ENCODE peak calls at places on chromosome 1, in ten cellular contexts. One of them, this sample, is unnamed. For H3K27me3, the result is how much of the 10 kb centered on the place peaks cover.

GRCh38 chr1:53125623-53126360 is 16.6 kb downstream of the SLC1A7 start:
- DNase-seq in H1: no peak
- DNase-seq in osteoblast: peak
- DNase-seq in aorta: peak
- DNase-seq in heart left ventricle: no peak
- DNase-seq in Panc1: no peak
- DNase-seq in naive thymus-derived CD4-positive, alpha-beta T cell: no peak
- DNase-seq in IMR-90: peak
- DNase-seq in SJSA1: no peak
- DNase-seq in hepatocyte: no peak
- DNase-seq in this sample: no peak

GRCh38 chr1:10705953-10706352 is 90.5 kb downstream of the CASZ1 start:
- DNase-seq in H1: no peak
- DNase-seq in osteoblast: no peak
- DNase-seq in aorta: no peak
- DNase-seq in heart left ventricle: no peak
- DNase-seq in Panc1: no peak
- DNase-seq in naive thymus-derived CD4-positive, alpha-beta T cell: no peak
- DNase-seq in IMR-90: no peak
- DNase-seq in SJSA1: no peak
- DNase-seq in hepatocyte: no peak
- DNase-seq in this sample: no peak

GRCh38 chr1:228034954-228035837 is 28.4 kb downstream of the WNT3A start:
- DNase-seq in H1: peak
- DNase-seq in osteoblast: peak
- DNase-seq in aorta: peak
- DNase-seq in heart left ventricle: no peak
- DNase-seq in Panc1: no peak
- DNase-seq in naive thymus-derived CD4-positive, alpha-beta T cell: no peak
- DNase-seq in IMR-90: no peak
- DNase-seq in SJSA1: no peak
- DNase-seq in hepatocyte: no peak
- DNase-seq in this sample: peak

GRCh38 chr1:22184892-22185612 is 42.2 kb upstream of the WNT4 start:
- DNase-seq in H1: peak
- DNase-seq in osteoblast: peak
- DNase-seq in aorta: no peak
- DNase-seq in heart left ventricle: no peak
- DNase-seq in Panc1: no peak
- DNase-seq in naive thymus-derived CD4-positive, alpha-beta T cell: no peak
- DNase-seq in IMR-90: no peak
- DNase-seq in SJSA1: no peak
- DNase-seq in hepatocyte: peak
- DNase-seq in this sample: peak

GRCh38 chr1:93255222-93256079 is 74.9 kb downstream of the CCDC18 start:
- DNase-seq in H1: no peak
- DNase-seq in osteoblast: peak
- DNase-seq in aorta: no peak
- DNase-seq in heart left ventricle: no peak
- DNase-seq in Panc1: no peak
- DNase-seq in naive thymus-derived CD4-positive, alpha-beta T cell: no peak
- DNase-seq in IMR-90: peak
- DNase-seq in SJSA1: peak
- DNase-seq in hepatocyte: no peak
- DNase-seq in this sample: no peak

GRCh38 chr1:232474821-232475220 is 155.1 kb downstream of the SIPA1L2 start:
- DNase-seq in H1: no peak
- DNase-seq in osteoblast: no peak
- DNase-seq in aorta: no peak
- DNase-seq in heart left ventricle: no peak
- DNase-seq in Panc1: no peak
- DNase-seq in naive thymus-derived CD4-positive, alpha-beta T cell: no peak
- DNase-seq in IMR-90: peak
- DNase-seq in SJSA1: no peak
- DNase-seq in hepatocyte: no peak
- DNase-seq in this sample: no peak

GRCh38 chr1:237681210-237681609 is 209.5 kb downstream of the ZP4 start:
- DNase-seq in H1: no peak
- DNase-seq in osteoblast: no peak
- DNase-seq in aorta: no peak
- DNase-seq in heart left ventricle: no peak
- DNase-seq in Panc1: no peak
- DNase-seq in naive thymus-derived CD4-positive, alpha-beta T cell: no peak
- DNase-seq in IMR-90: peak
- DNase-seq in SJSA1: no peak
- DNase-seq in hepatocyte: peak
- DNase-seq in this sample: no peak

GRCh38 chr1:59220356-59220755 is 76.5 kb upstream of the FGGY start:
- DNase-seq in H1: no peak
- DNase-seq in osteoblast: no peak
- DNase-seq in aorta: no peak
- DNase-seq in heart left ventricle: no peak
- DNase-seq in Panc1: no peak
- DNase-seq in naive thymus-derived CD4-positive, alpha-beta T cell: no peak
- DNase-seq in IMR-90: no peak
- DNase-seq in SJSA1: no peak
- DNase-seq in hepatocyte: no peak
- DNase-seq in this sample: no peak

GRCh38 chr1:26321315-26322041 is 3.7 kb downstream of the CD52 start:
- DNase-seq in H1: peak
- DNase-seq in osteoblast: peak
- DNase-seq in aorta: peak
- DNase-seq in heart left ventricle: peak
- DNase-seq in Panc1: peak
- DNase-seq in naive thymus-derived CD4-positive, alpha-beta T cell: peak
- DNase-seq in IMR-90: peak
- DNase-seq in SJSA1: peak
- DNase-seq in hepatocyte: peak
- DNase-seq in this sample: peak

GRCh38 chr1:26323382-26323781 is 5.6 kb downstream of the CD52 start:
- DNase-seq in H1: no peak
- DNase-seq in osteoblast: no peak
- DNase-seq in aorta: no peak
- DNase-seq in heart left ventricle: no peak
- DNase-seq in Panc1: no peak
- DNase-seq in naive thymus-derived CD4-positive, alpha-beta T cell: no peak
- DNase-seq in IMR-90: no peak
- DNase-seq in SJSA1: no peak
- DNase-seq in hepatocyte: no peak
- DNase-seq in this sample: no peak

GRCh38 chr1:26318338-26319064 is 743 bp downstream of the CD52 start:
- DNase-seq in H1: no peak
- DNase-seq in osteoblast: peak
- DNase-seq in aorta: no peak
- DNase-seq in heart left ventricle: peak
- DNase-seq in Panc1: no peak
- DNase-seq in naive thymus-derived CD4-positive, alpha-beta T cell: no peak
- DNase-seq in IMR-90: no peak
- DNase-seq in SJSA1: no peak
- DNase-seq in hepatocyte: no peak
- DNase-seq in this sample: peak

GRCh38 chr1:26322042-26322331 is 4.2 kb downstream of the CD52 start:
- DNase-seq in H1: no peak
- DNase-seq in osteoblast: no peak
- DNase-seq in aorta: no peak
- DNase-seq in heart left ventricle: no peak
- DNase-seq in Panc1: no peak
- DNase-seq in naive thymus-derived CD4-positive, alpha-beta T cell: no peak
- DNase-seq in IMR-90: no peak
- DNase-seq in SJSA1: no peak
- DNase-seq in hepatocyte: no peak
- DNase-seq in this sample: peak

GRCh38 chr1:26320896-26321295 is 3.1 kb downstream of the CD52 start:
- DNase-seq in H1: no peak
- DNase-seq in osteoblast: no peak
- DNase-seq in aorta: no peak
- DNase-seq in heart left ventricle: no peak
- DNase-seq in Panc1: no peak
- DNase-seq in naive thymus-derived CD4-positive, alpha-beta T cell: no peak
- DNase-seq in IMR-90: no peak
- DNase-seq in SJSA1: no peak
- DNase-seq in hepatocyte: no peak
- DNase-seq in this sample: no peak
- H3K4me3 ChIP-seq in H1: no peak
- H3K4me3 ChIP-seq in osteoblast: no peak
- H3K4me3 ChIP-seq in aorta: no peak
- H3K4me3 ChIP-seq in heart left ventricle: no peak
- H3K4me3 ChIP-seq in Panc1: no peak
- H3K4me3 ChIP-seq in naive thymus-derived CD4-positive, alpha-beta T cell: peak
- H3K4me3 ChIP-seq in IMR-90: no peak
- H3K4me3 ChIP-seq in SJSA1: no peak
- H3K4me3 ChIP-seq in hepatocyte: no peak
- H3K4me3 ChIP-seq in this sample: no peak

DNA sequence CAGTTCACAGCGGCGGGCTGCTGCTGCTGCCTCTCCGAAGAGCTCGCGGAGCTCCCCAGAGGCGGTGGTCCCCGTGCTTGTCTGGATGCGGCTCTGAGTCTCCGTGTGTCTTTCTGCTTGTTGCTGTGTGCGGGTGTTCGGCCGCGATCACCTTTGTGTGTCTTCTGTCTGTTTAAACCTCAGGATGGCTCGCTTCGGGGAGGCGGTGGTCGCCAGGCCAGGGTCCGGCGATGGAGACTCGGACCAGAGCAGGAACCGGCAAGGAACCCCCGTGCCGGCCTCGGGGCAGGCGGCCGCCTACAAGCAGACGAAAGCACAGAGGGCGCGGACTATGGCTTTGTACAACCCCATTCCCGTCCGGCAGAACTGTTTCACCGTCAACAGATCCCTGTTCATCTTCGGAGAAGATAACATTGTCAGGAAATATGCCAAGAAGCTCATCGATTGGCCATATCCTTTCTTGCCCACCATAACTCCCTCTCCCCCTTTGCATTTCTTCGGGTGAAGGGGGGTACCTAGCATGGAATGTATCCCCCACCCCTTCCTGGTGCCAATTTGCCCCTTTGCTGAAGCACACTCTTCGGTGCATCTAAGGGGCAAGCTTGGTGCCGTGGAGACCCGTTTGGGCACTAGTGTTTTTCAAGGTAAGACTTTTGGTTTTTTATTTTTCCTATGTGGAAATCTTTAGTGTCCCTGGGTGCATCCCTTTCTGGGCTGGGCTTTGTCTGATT is 409 bp downstream of the CACNA1E start:
- DNase-seq in H1: peak
- DNase-seq in osteoblast: no peak
- DNase-seq in aorta: no peak
- DNase-seq in heart left ventricle: no peak
- DNase-seq in Panc1: no peak
- DNase-seq in naive thymus-derived CD4-positive, alpha-beta T cell: no peak
- DNase-seq in IMR-90: no peak
- DNase-seq in SJSA1: no peak
- DNase-seq in hepatocyte: no peak
- DNase-seq in this sample: peak
- H3K27me3 ChIP-seq in H1: under half
- H3K27me3 ChIP-seq in osteoblast: half or more
- H3K27me3 ChIP-seq in aorta: under half
- H3K27me3 ChIP-seq in heart left ventricle: half or more
- H3K27me3 ChIP-seq in Panc1: under half
- H3K27me3 ChIP-seq in naive thymus-derived CD4-positive, alpha-beta T cell: under half
- H3K27me3 ChIP-seq in IMR-90: under half
- H3K27me3 ChIP-seq in SJSA1: under half
- H3K27me3 ChIP-seq in hepatocyte: half or more
- H3K27me3 ChIP-seq in this sample: half or more

GRCh38 chr1:64514197-64514765 is 44.4 kb downstream of the CACHD1 start:
- DNase-seq in H1: no peak
- DNase-seq in osteoblast: peak
- DNase-seq in aorta: no peak
- DNase-seq in heart left ventricle: no peak
- DNase-seq in Panc1: no peak
- DNase-seq in naive thymus-derived CD4-positive, alpha-beta T cell: no peak
- DNase-seq in IMR-90: peak
- DNase-seq in SJSA1: no peak
- DNase-seq in hepatocyte: peak
- DNase-seq in this sample: no peak

GRCh38 chr1:64515427-64515826 is 45.5 kb downstream of the CACHD1 start:
- DNase-seq in H1: no peak
- DNase-seq in osteoblast: no peak
- DNase-seq in aorta: no peak
- DNase-seq in heart left ventricle: peak
- DNase-seq in Panc1: no peak
- DNase-seq in naive thymus-derived CD4-positive, alpha-beta T cell: no peak
- DNase-seq in IMR-90: peak
- DNase-seq in SJSA1: no peak
- DNase-seq in hepatocyte: peak
- DNase-seq in this sample: no peak

GRCh38 chr1:64516301-64516700 is 46.4 kb downstream of the CACHD1 start:
- DNase-seq in H1: no peak
- DNase-seq in osteoblast: no peak
- DNase-seq in aorta: no peak
- DNase-seq in heart left ventricle: no peak
- DNase-seq in Panc1: no peak
- DNase-seq in naive thymus-derived CD4-positive, alpha-beta T cell: no peak
- DNase-seq in IMR-90: no peak
- DNase-seq in SJSA1: no peak
- DNase-seq in hepatocyte: no peak
- DNase-seq in this sample: no peak

GRCh38 chr1:64511054-64511453 is 41.1 kb downstream of the CACHD1 start:
- DNase-seq in H1: no peak
- DNase-seq in osteoblast: no peak
- DNase-seq in aorta: no peak
- DNase-seq in heart left ventricle: no peak
- DNase-seq in Panc1: no peak
- DNase-seq in naive thymus-derived CD4-positive, alpha-beta T cell: no peak
- DNase-seq in IMR-90: no peak
- DNase-seq in SJSA1: no peak
- DNase-seq in hepatocyte: no peak
- DNase-seq in this sample: no peak

DNA sequence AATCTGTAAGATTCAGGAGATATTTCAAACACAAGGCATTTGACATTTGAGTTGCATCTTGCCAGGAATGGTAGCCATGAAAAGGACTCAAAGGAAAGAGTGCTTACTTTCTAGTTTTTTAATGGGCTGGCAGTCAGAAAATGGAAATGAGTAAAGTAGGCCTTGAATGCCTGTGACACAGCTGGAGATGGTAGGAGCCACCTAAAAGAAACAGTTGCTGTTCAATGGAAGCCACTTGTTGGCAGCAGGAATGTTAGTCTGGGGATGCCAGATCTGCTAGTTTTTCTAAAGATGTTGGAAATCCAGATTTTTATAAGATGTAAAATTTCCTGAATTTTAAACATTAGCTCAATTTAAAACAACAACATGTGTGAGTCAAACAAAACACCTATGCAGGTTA is 43.6 kb downstream of the CACHD1 start:
- DNase-seq in H1: no peak
- DNase-seq in osteoblast: no peak
- DNase-seq in aorta: no peak
- DNase-seq in heart left ventricle: no peak
- DNase-seq in Panc1: no peak
- DNase-seq in naive thymus-derived CD4-positive, alpha-beta T cell: no peak
- DNase-seq in IMR-90: no peak
- DNase-seq in SJSA1: no peak
- DNase-seq in hepatocyte: no peak
- DNase-seq in this sample: no peak
- H3K4me3 ChIP-seq in H1: no peak
- H3K4me3 ChIP-seq in osteoblast: no peak
- H3K4me3 ChIP-seq in aorta: no peak
- H3K4me3 ChIP-seq in heart left ventricle: no peak
- H3K4me3 ChIP-seq in Panc1: no peak
- H3K4me3 ChIP-seq in naive thymus-derived CD4-positive, alpha-beta T cell: no peak
- H3K4me3 ChIP-seq in IMR-90: no peak
- H3K4me3 ChIP-seq in SJSA1: no peak
- H3K4me3 ChIP-seq in hepatocyte: no peak
- H3K4me3 ChIP-seq in this sample: no peak

GRCh38 chr1:3477241-3478109 is 23.0 kb downstream of the ARHGEF16 start:
- DNase-seq in H1: no peak
- DNase-seq in osteoblast: peak
- DNase-seq in aorta: no peak
- DNase-seq in heart left ventricle: no peak
- DNase-seq in Panc1: no peak
- DNase-seq in naive thymus-derived CD4-positive, alpha-beta T cell: no peak
- DNase-seq in IMR-90: no peak
- DNase-seq in SJSA1: no peak
- DNase-seq in hepatocyte: no peak
- DNase-seq in this sample: peak

GRCh38 chr1:3479511-3480368 is 25.3 kb downstream of the ARHGEF16 start:
- DNase-seq in H1: no peak
- DNase-seq in osteoblast: no peak
- DNase-seq in aorta: no peak
- DNase-seq in heart left ventricle: no peak
- DNase-seq in Panc1: no peak
- DNase-seq in naive thymus-derived CD4-positive, alpha-beta T cell: no peak
- DNase-seq in IMR-90: no peak
- DNase-seq in SJSA1: no peak
- DNase-seq in hepatocyte: no peak
- DNase-seq in this sample: no peak

GRCh38 chr1:3480369-3480719 is 25.9 kb downstream of the ARHGEF16 start:
- DNase-seq in H1: no peak
- DNase-seq in osteoblast: no peak
- DNase-seq in aorta: no peak
- DNase-seq in heart left ventricle: no peak
- DNase-seq in Panc1: no peak
- DNase-seq in naive thymus-derived CD4-positive, alpha-beta T cell: no peak
- DNase-seq in IMR-90: no peak
- DNase-seq in SJSA1: no peak
- DNase-seq in hepatocyte: peak
- DNase-seq in this sample: no peak

GRCh38 chr1:3476666-3477065 is 22.2 kb downstream of the ARHGEF16 start:
- DNase-seq in H1: no peak
- DNase-seq in osteoblast: no peak
- DNase-seq in aorta: no peak
- DNase-seq in heart left ventricle: no peak
- DNase-seq in Panc1: no peak
- DNase-seq in naive thymus-derived CD4-positive, alpha-beta T cell: no peak
- DNase-seq in IMR-90: no peak
- DNase-seq in SJSA1: no peak
- DNase-seq in hepatocyte: no peak
- DNase-seq in this sample: no peak

GRCh38 chr1:3478187-3478586 is 23.7 kb downstream of the ARHGEF16 start:
- DNase-seq in H1: no peak
- DNase-seq in osteoblast: no peak
- DNase-seq in aorta: no peak
- DNase-seq in heart left ventricle: no peak
- DNase-seq in Panc1: no peak
- DNase-seq in naive thymus-derived CD4-positive, alpha-beta T cell: no peak
- DNase-seq in IMR-90: no peak
- DNase-seq in SJSA1: no peak
- DNase-seq in hepatocyte: no peak
- DNase-seq in this sample: no peak
- H3K27me3 ChIP-seq in H1: under half
- H3K27me3 ChIP-seq in osteoblast: under half
- H3K27me3 ChIP-seq in aorta: under half
- H3K27me3 ChIP-seq in heart left ventricle: under half
- H3K27me3 ChIP-seq in Panc1: under half
- H3K27me3 ChIP-seq in naive thymus-derived CD4-positive, alpha-beta T cell: under half
- H3K27me3 ChIP-seq in IMR-90: under half
- H3K27me3 ChIP-seq in SJSA1: under half
- H3K27me3 ChIP-seq in hepatocyte: under half
- H3K27me3 ChIP-seq in this sample: under half